ENCODE peak calls at places on chromosomes 3 and 15, in five cellular contexts. One of them, this sample, is unnamed.

GRCh38 chr3:53828581-53828980 is 17.6 kb downstream of the CHDH start:
- DNase-seq in ovary: no peak
- DNase-seq in brain microvascular endothelial cell: no peak
- DNase-seq in psoas muscle: no peak
- DNase-seq in heart right ventricle: no peak
- DNase-seq in this sample: no peak

GRCh38 chr15:55403531-55403930 is 4.6 kb downstream of the CCPG1 start:
- DNase-seq in brain microvascular endothelial cell: no peak
- DNase-seq in heart right ventricle: no peak
- DNase-seq in psoas muscle: no peak
- DNase-seq in ovary: no peak
- DNase-seq in this sample: peak

GRCh38 chr3:161070252-161070930 is 34.8 kb downstream of the B3GALNT1 start:
- DNase-seq in heart right ventricle: no peak
- DNase-seq in psoas muscle: no peak
- DNase-seq in ovary: no peak
- DNase-seq in brain microvascular endothelial cell: no peak
- DNase-seq in this sample: no peak

GRCh38 chr3:190385835-190386688 is 1.9 kb upstream of the CLDN16 start:
- DNase-seq in brain microvascular endothelial cell: peak
- DNase-seq in ovary: no peak
- DNase-seq in psoas muscle: no peak
- DNase-seq in heart right ventricle: no peak
- DNase-seq in this sample: peak

GRCh38 chr3:190183121-190183520 is 62.4 kb upstream of the P3H2 start:
- DNase-seq in ovary: no peak
- DNase-seq in heart right ventricle: peak
- DNase-seq in psoas muscle: no peak
- DNase-seq in brain microvascular endothelial cell: peak
- DNase-seq in this sample: peak

GRCh38 chr3:118803096-118803476 is 231.6 kb downstream of the IGSF11 start:
- DNase-seq in psoas muscle: no peak
- DNase-seq in heart right ventricle: no peak
- DNase-seq in brain microvascular endothelial cell: no peak
- DNase-seq in ovary: no peak
- DNase-seq in this sample: no peak

GRCh38 chr3:50303038-50303815 is at the start of gene HYAL1:
- DNase-seq in psoas muscle: peak
- DNase-seq in brain microvascular endothelial cell: no peak
- DNase-seq in ovary: peak
- DNase-seq in heart right ventricle: peak
- DNase-seq in this sample: no peak

GRCh38 chr3:52781741-52782140 is 4.3 kb downstream of the ITIH1 start:
- DNase-seq in ovary: peak
- DNase-seq in psoas muscle: no peak
- DNase-seq in heart right ventricle: no peak
- DNase-seq in brain microvascular endothelial cell: no peak
- DNase-seq in this sample: no peak

GRCh38 chr3:184807549-184807948 is 4.4 kb upstream of the VPS8 start:
- DNase-seq in heart right ventricle: no peak
- DNase-seq in ovary: no peak
- DNase-seq in brain microvascular endothelial cell: no peak
- DNase-seq in psoas muscle: no peak
- DNase-seq in this sample: no peak

GRCh38 chr3:49295489-49296058 is 18.5 kb upstream of the C3orf62 start:
- DNase-seq in psoas muscle: no peak
- DNase-seq in ovary: peak
- DNase-seq in heart right ventricle: peak
- DNase-seq in brain microvascular endothelial cell: peak
- DNase-seq in this sample: peak

GRCh38 chr3:119669906-119670570 is 7.2 kb downstream of the COX17 start:
- DNase-seq in heart right ventricle: no peak
- DNase-seq in psoas muscle: no peak
- DNase-seq in ovary: no peak
- DNase-seq in brain microvascular endothelial cell: no peak
- DNase-seq in this sample: peak

GRCh38 chr3:167575000-167575399 is 78.7 kb downstream of the WDR49 start:
- DNase-seq in heart right ventricle: no peak
- DNase-seq in ovary: no peak
- DNase-seq in brain microvascular endothelial cell: no peak
- DNase-seq in psoas muscle: no peak
- DNase-seq in this sample: no peak

GRCh38 chr3:133412511-133413165 is 12.8 kb downstream of the BFSP2 start:
- DNase-seq in ovary: no peak
- DNase-seq in heart right ventricle: no peak
- DNase-seq in psoas muscle: no peak
- DNase-seq in brain microvascular endothelial cell: peak
- DNase-seq in this sample: peak

GRCh38 chr3:101849714-101850326 is 506 bp downstream of the NFKBIZ start:
- DNase-seq in brain microvascular endothelial cell: no peak
- DNase-seq in psoas muscle: peak
- DNase-seq in heart right ventricle: peak
- DNase-seq in ovary: peak
- DNase-seq in this sample: peak

GRCh38 chr15:80727596-80727995 is 32.5 kb downstream of the ABHD17C start:
- DNase-seq in ovary: no peak
- DNase-seq in brain microvascular endothelial cell: no peak
- DNase-seq in heart right ventricle: no peak
- DNase-seq in psoas muscle: no peak
- DNase-seq in this sample: no peak

GRCh38 chr3:150913174-150913922 is 8.1 kb upstream of the MINDY4B start:
- DNase-seq in ovary: no peak
- DNase-seq in heart right ventricle: no peak
- DNase-seq in psoas muscle: no peak
- DNase-seq in brain microvascular endothelial cell: no peak
- DNase-seq in this sample: no peak

GRCh38 chr3:150059729-150060128 is 89.0 kb upstream of the PFN2 start:
- DNase-seq in heart right ventricle: no peak
- DNase-seq in psoas muscle: no peak
- DNase-seq in ovary: no peak
- DNase-seq in brain microvascular endothelial cell: no peak
- DNase-seq in this sample: no peak

GRCh38 chr3:42032693-42033349 is 58.3 kb upstream of the TRAK1 start:
- DNase-seq in heart right ventricle: no peak
- DNase-seq in ovary: peak
- DNase-seq in psoas muscle: peak
- DNase-seq in brain microvascular endothelial cell: peak
- DNase-seq in this sample: peak

GRCh38 chr3:130935761-130936160 is 41.9 kb downstream of the ATP2C1 start:
- DNase-seq in ovary: no peak
- DNase-seq in psoas muscle: no peak
- DNase-seq in brain microvascular endothelial cell: no peak
- DNase-seq in heart right ventricle: no peak
- DNase-seq in this sample: peak

GRCh38 chr3:102174832-102175374 is 259.9 kb upstream of the ZPLD1 start:
- DNase-seq in brain microvascular endothelial cell: no peak
- DNase-seq in ovary: no peak
- DNase-seq in heart right ventricle: no peak
- DNase-seq in psoas muscle: no peak
- DNase-seq in this sample: no peak

GRCh38 chr15:69578792-69579587 is 126.4 kb downstream of the RPLP1 start:
- DNase-seq in heart right ventricle: no peak
- DNase-seq in ovary: no peak
- DNase-seq in psoas muscle: peak
- DNase-seq in brain microvascular endothelial cell: no peak
- DNase-seq in this sample: no peak

GRCh38 chr15:49093252-49094105 is 47.2 kb upstream of the SECISBP2L start:
- DNase-seq in ovary: no peak
- DNase-seq in brain microvascular endothelial cell: no peak
- DNase-seq in heart right ventricle: no peak
- DNase-seq in psoas muscle: no peak
- DNase-seq in this sample: no peak

GRCh38 chr15:42921049-42921731 is 612 bp upstream of the TTBK2 start:
- DNase-seq in psoas muscle: peak
- DNase-seq in heart right ventricle: no peak
- DNase-seq in ovary: peak
- DNase-seq in brain microvascular endothelial cell: peak
- DNase-seq in this sample: no peak

GRCh38 chr15:32730677-32731654 is 13.2 kb downstream of the GREM1 start:
- DNase-seq in brain microvascular endothelial cell: no peak
- DNase-seq in psoas muscle: no peak
- DNase-seq in heart right ventricle: no peak
- DNase-seq in ovary: peak
- DNase-seq in this sample: no peak

GRCh38 chr15:32735948-32736347 is 18.1 kb downstream of the GREM1 start:
- DNase-seq in psoas muscle: no peak
- DNase-seq in ovary: no peak
- DNase-seq in heart right ventricle: no peak
- DNase-seq in brain microvascular endothelial cell: no peak
- DNase-seq in this sample: no peak

GRCh38 chr15:32729700-32730099 is 11.9 kb downstream of the GREM1 start:
- DNase-seq in ovary: no peak
- DNase-seq in heart right ventricle: no peak
- DNase-seq in brain microvascular endothelial cell: no peak
- DNase-seq in psoas muscle: no peak
- DNase-seq in this sample: no peak

GRCh38 chr15:32733276-32733675 is 15.5 kb downstream of the GREM1 start:
- DNase-seq in heart right ventricle: no peak
- DNase-seq in brain microvascular endothelial cell: no peak
- DNase-seq in psoas muscle: no peak
- DNase-seq in ovary: no peak
- DNase-seq in this sample: peak

DNA sequence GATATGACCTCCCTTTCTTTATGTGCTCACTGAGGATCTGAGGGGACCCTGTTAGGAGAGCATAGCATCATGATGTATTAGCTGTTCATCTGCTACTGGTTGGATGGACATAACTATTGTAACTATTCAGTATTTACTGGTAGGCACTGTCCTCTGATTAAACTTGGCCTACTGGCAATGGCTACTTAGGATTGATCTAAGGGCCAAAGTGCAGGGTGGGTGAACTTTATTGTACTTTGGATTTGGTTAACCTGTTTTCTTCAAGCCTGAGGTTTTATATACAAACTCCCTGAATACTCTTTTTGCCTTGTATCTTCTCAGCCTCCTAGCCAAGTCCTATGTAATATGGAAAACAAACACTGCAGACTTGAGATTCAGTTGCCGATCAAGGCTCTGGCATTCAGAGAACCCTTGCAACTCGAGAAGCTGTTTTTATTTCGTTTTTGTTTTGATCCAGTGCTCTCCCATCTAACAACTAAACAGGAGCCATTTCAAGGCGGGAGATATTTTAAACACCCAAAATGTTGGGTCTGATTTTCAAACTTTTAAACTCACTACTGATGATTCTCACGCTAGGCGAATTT is 14.9 kb downstream of the GREM1 start:
- DNase-seq in psoas muscle: no peak
- DNase-seq in heart right ventricle: no peak
- DNase-seq in brain microvascular endothelial cell: no peak
- DNase-seq in ovary: no peak
- DNase-seq in this sample: no peak
- H3K4me3 ChIP-seq in psoas muscle: no peak
- H3K4me3 ChIP-seq in heart right ventricle: no peak
- H3K4me3 ChIP-seq in brain microvascular endothelial cell: no peak
- H3K4me3 ChIP-seq in ovary: no peak
- H3K4me3 ChIP-seq in this sample: no peak

GRCh38 chr3:25441234-25441856 is 13.3 kb downstream of the RARB start:
- DNase-seq in brain microvascular endothelial cell: no peak
- DNase-seq in psoas muscle: peak
- DNase-seq in heart right ventricle: no peak
- DNase-seq in ovary: no peak
- DNase-seq in this sample: no peak
- TF ChIP-seq CTCF in brain microvascular endothelial cell: peak
- TF ChIP-seq CTCF in psoas muscle: peak
- TF ChIP-seq CTCF in heart right ventricle: peak
- TF ChIP-seq CTCF in ovary: no peak
- TF ChIP-seq CTCF in this sample: peak

GRCh38 chr3:47197287-47197686 is 33.4 kb upstream of the SETD2 start:
- DNase-seq in ovary: no peak
- DNase-seq in brain microvascular endothelial cell: no peak
- DNase-seq in heart right ventricle: no peak
- DNase-seq in psoas muscle: no peak
- DNase-seq in this sample: no peak
- H3K4me3 ChIP-seq in ovary: no peak
- H3K4me3 ChIP-seq in brain microvascular endothelial cell: no peak
- H3K4me3 ChIP-seq in heart right ventricle: no peak
- H3K4me3 ChIP-seq in psoas muscle: no peak
- H3K4me3 ChIP-seq in this sample: no peak

DNA sequence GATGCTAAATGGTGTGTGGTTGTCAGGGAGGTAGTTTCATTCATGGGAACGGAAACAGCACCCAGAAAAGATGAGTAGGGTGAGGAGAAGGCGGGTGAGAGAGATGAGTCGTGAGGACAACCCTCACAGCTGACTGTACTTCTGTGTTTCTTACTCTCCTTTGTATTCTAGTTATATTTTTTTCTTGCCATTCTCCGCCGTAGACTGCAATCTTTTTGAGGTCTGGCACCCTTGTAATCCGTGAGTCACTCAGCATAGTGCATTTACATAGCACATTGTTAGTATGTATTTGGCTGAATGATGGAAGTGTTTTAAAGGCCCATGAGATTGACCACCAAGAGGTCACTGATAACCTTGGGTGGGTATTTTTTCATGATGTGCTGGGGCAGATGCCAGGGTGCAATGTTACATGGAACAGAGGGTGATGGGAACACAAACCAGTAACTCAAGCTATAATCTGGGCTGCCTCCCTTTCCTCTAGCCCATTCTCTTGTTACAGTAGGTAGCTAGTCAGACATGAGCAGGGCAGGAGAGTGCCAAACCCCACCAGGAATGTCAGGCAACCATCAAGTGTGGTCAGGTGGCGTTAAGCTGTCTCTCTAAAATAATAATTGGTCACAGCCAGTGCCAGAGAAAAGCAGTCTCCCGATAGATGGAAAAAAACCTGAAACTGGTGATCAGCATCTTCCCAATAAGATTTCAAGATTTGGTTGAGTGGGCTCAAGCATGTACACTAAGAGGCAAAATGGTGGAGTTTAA is 18.8 kb upstream of the DGKG start:
- DNase-seq in psoas muscle: no peak
- DNase-seq in heart right ventricle: peak
- DNase-seq in ovary: no peak
- DNase-seq in brain microvascular endothelial cell: peak
- DNase-seq in this sample: no peak
- TF ChIP-seq CTCF in psoas muscle: no peak
- TF ChIP-seq CTCF in heart right ventricle: no peak
- TF ChIP-seq CTCF in ovary: no peak
- TF ChIP-seq CTCF in brain microvascular endothelial cell: no peak
- TF ChIP-seq CTCF in this sample: no peak

This sample was measured in foreskin fibroblast.